ENCODE peak calls at places on chromosomes 3 and 15, in nine cellular contexts. S is prostate gland, Z is IMR-90, J is HFF-Myc, O is kidney, Q is fibroblast of lung, K is esophagus squamous epithelium, E is GM12865, M is AG10803. C is an unnamed sample.

GRCh38 chr3:145983101-145983500 is 177.9 kb downstream of the PLOD2 start:
- DNase-seq in O (no peak), M (peak; percentile 36), K (no peak), J (no peak), Q (no peak), E (no peak), S (no peak), Z (no peak), C (no peak)

GRCh38 chr15:51129513-51130197 is 34.9 kb upstream of the TNFAIP8L3 start:
- DNase-seq in M (no peak), S (no peak), Z (no peak), J (no peak), Q (no peak), O (no peak), E (no peak), K (no peak), C (no peak)

GRCh38 chr15:74318376-74319137 is 48.9 kb downstream of the CYP11A1 start:
- DNase-seq in S (no peak), M (peak; percentile 55), K (no peak), E (peak; percentile 19), Z (no peak), O (no peak), J (no peak), Q (no peak), C (no peak)

GRCh38 chr3:189790658-189791057 is 159.5 kb downstream of the TP63 start:
- DNase-seq in Z (no peak), Q (no peak), J (no peak), S (no peak), K (no peak), E (peak; percentile 17), M (no peak), O (no peak), C (no peak)

GRCh38 chr3:42376397-42376798 is 34.0 kb downstream of the LYZL4 start:
- DNase-seq in Z (peak; percentile 72), S (peak; percentile 19), M (peak; percentile 50), K (no peak), J (peak; percentile 81), O (no peak), E (no peak), Q (peak; percentile 65), C (peak; percentile 24)

GRCh38 chr3:8996681-8997121 is 33.4 kb upstream of the RAD18 start:
- DNase-seq in E (no peak), M (peak; percentile 68), J (no peak), S (peak; percentile 21), K (no peak), Z (peak; percentile 39), O (no peak), Q (peak; percentile 52), C (peak; percentile 11)

GRCh38 chr15:89150762-89151305 is 62.6 kb downstream of the ABHD2 start:
- DNase-seq in J (no peak), O (no peak), M (no peak), E (no peak), Q (no peak), Z (no peak), K (no peak), S (no peak), C (no peak)

GRCh38 chr3:101720851-101721649 is 3.4 kb upstream of the CEP97 start:
- DNase-seq in K (no peak), S (no peak), O (no peak), J (peak; percentile 42), Q (peak; percentile 24), Z (peak; percentile 33), M (peak; percentile 64), E (no peak), C (no peak)

GRCh38 chr3:178436773-178437172 is 99.5 kb upstream of the KCNMB2 start:
- DNase-seq in S (no peak), M (peak; percentile 87), Z (peak; percentile 55), Q (peak; percentile 73), E (peak; percentile 63), J (no peak), O (no peak), K (no peak), C (no peak)

GRCh38 chr3:155075200-155075599 is 4.9 kb upstream of the MME start:
- DNase-seq in S (no peak), Z (no peak), K (no peak), M (no peak), J (no peak), O (no peak), Q (no peak), E (no peak), C (no peak)

GRCh38 chr3:72618739-72619138 is 229.5 kb downstream of the SHQ1 start:
- DNase-seq in S (no peak), E (no peak), J (no peak), O (no peak), Q (no peak), Z (no peak), M (no peak), K (no peak), C (no peak)

GRCh38 chr3:143525408-143525807 is 322.9 kb downstream of the SLC9A9 start:
- DNase-seq in M (peak; percentile 55), K (no peak), Q (peak; percentile 71), E (no peak), Z (peak; percentile 1), O (no peak), S (no peak), J (no peak), C (no peak)

GRCh38 chr3:33884204-33884561 is 85.8 kb downstream of the PDCD6IP start:
- DNase-seq in Q (peak; percentile 15), E (peak; percentile 13), J (peak; percentile 29), M (peak; percentile 16), O (no peak), K (no peak), Z (no peak), S (no peak), C (no peak)

GRCh38 chr3:37861540-37862051 is at the start of gene CTDSPL:
- DNase-seq in M (peak; percentile 53), S (no peak), E (no peak), O (peak; percentile 87), Q (peak; percentile 59), Z (peak; percentile 44), K (no peak), J (no peak), C (no peak)

GRCh38 chr15:95918525-95918924 is 412.0 kb upstream of the NR2F2 start:
- DNase-seq in Z (no peak), O (no peak), Q (no peak), S (no peak), J (no peak), M (no peak), K (no peak), E (no peak), C (no peak)

GRCh38 chr3:129211772-129212171 is 28.1 kb upstream of the CNBP start:
- DNase-seq in E (no peak), Q (peak; percentile 83), O (peak; percentile 94), M (peak; percentile 62), J (no peak), S (no peak), Z (peak; percentile 79), K (no peak), C (no peak)

DNA sequence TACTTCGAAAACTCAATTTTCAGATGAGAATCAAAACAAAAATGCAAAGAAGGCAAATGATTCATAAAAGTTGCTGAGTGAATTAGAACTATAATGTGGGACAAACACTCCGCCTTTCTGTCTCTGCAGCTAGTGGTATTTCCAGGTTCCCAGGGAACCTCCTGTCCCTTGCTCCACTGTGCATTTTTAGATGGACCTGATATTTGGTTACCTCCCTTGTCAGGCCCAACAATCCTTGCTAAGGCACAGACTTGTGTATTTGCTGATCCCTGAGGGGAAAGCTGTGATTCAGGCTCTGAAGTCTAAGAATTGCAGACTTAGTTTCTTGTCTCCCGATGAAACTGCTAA is 162.7 kb downstream of the LPP start:
- DNase-seq in M (peak; percentile 65), E (no peak), J (no peak), S (no peak), Q (no peak), O (no peak), K (no peak), Z (no peak), C (no peak)
- TF ChIP-seq CTCF in M (no peak), E (no peak), J (no peak), S (no peak), Q (no peak), O (no peak), K (no peak), Z (no peak), C (no peak)

DNA sequence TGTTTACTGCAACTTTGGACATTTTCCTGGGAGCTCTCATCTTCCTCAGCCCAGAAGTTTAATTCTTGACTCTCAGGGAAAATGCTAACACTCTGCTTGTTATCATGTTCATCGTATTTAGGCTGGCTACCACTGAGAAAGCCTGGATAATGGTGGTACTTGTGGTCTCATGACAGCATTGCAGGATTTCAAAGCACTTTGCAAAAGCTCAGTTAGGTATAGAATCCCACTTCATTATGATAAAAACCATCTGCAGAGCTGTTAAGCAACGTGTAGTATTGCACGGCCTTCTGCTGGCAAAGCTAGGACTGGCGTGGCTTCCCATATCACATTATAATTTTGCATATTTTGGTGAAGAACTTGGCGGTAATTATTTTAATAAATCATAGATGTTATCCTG is 8.9 kb downstream of the RAB8B start:
- DNase-seq in Z (peak; percentile 54), E (no peak), K (no peak), Q (peak; percentile 88), M (peak; percentile 43), O (no peak), S (no peak), J (no peak), C (no peak)
- H3K4me3 ChIP-seq in Z (no peak overlapping the region), E (no peak overlapping the region), K (no peak overlapping the region), Q (no peak overlapping the region), M (no peak overlapping the region), O (no peak overlapping the region), S (no peak overlapping the region), J (no peak overlapping the region), C (no peak overlapping the region)

GRCh38 chr15:41967506-41968206 is 4.7 kb downstream of the EHD4 start:
- DNase-seq in E (peak; percentile 70), J (no peak), K (no peak), Q (no peak), O (no peak), S (no peak), Z (peak; percentile 36), M (peak; percentile 66), C (no peak)

GRCh38 chr15:41968738-41969137 is 3.6 kb downstream of the EHD4 start:
- DNase-seq in Q (no peak), S (no peak), K (no peak), Z (no peak), O (no peak), M (no peak), J (no peak), E (peak; percentile 62), C (no peak)

GRCh38 chr15:41966414-41966812 is 5.9 kb downstream of the EHD4 start:
- DNase-seq in Q (no peak), O (no peak), J (no peak), M (no peak), E (no peak), K (no peak), S (no peak), Z (no peak), C (no peak)

GRCh38 chr15:41965441-41966413 is 6.6 kb downstream of the EHD4 start:
- DNase-seq in K (no peak), Q (peak; percentile 27), J (no peak), M (no peak), O (no peak), S (no peak), Z (peak; percentile 41), E (no peak), C (no peak)

GRCh38 chr15:41966920-41967465 is 5.4 kb downstream of the EHD4 start:
- DNase-seq in K (no peak), J (no peak), Q (no peak), E (no peak), S (no peak), Z (no peak), O (no peak), M (no peak), C (no peak)
- TF ChIP-seq CTCF in K (no peak), J (no peak), Q (no peak), E (no peak), S (no peak), Z (no peak), O (no peak), M (no peak), C (no peak)

GRCh38 chr3:13420051-13420816 is at the start of gene NUP210:
- DNase-seq in S (no peak), Z (no peak), O (peak; percentile 81), K (no peak), M (no peak), E (peak; percentile 87), J (no peak), Q (no peak), C (no peak)
- H3K4me3 ChIP-seq in S (peak within 1 kb of the TSS; percentile 49), Z (no peak within 1 kb of the TSS), O (peak within 1 kb of the TSS; percentile 66), K (peak within 1 kb of the TSS; percentile 47), M (no peak within 1 kb of the TSS), E (peak within 1 kb of the TSS; percentile 94), J (no peak within 1 kb of the TSS), Q (no peak within 1 kb of the TSS), C (no peak within 1 kb of the TSS)